ENCODE peak calls at places on chromosomes 7 and 10, in nine cellular contexts. V is CD4-positive, alpha-beta T cell; S is lower leg skin; A is fibroblast of lung; F is GM13977; E is HCT116; Q is Panc1; O is PC-9; U is breast epithelium. H is an unnamed sample.

GRCh38 chr7:91912500-91912899 is 28.2 kb upstream of the AKAP9 start:
- DNase-seq in V (no peak), S (no peak), A (peak; percentile 20), F (no peak), E (no peak), Q (no peak), O (no peak), U (no peak), H (no peak)

GRCh38 chr10:43395571-43396060 is 13.4 kb downstream of the HNRNPF start:
- DNase-seq in V (no peak), S (peak; percentile 89), A (no peak), F (no peak), E (no peak), Q (no peak), O (no peak), U (no peak), H (peak; percentile 39)

GRCh38 chr7:34249192-34249591 is 343.9 kb downstream of the BMPER start:
- DNase-seq in V (no peak), S (no peak), A (no peak), F (no peak), E (no peak), Q (no peak), O (no peak), U (no peak), H (no peak)

GRCh38 chr7:157497744-157498541 is 161.1 kb downstream of the DNAJB6 start:
- DNase-seq in V (no peak), S (peak; percentile 78), A (no peak), F (no peak), E (no peak), Q (no peak), O (no peak), U (no peak), H (no peak)

GRCh38 chr7:98423043-98423442 is 22.2 kb upstream of the BAIAP2L1 start:
- DNase-seq in V (no peak), S (no peak), A (peak; percentile 20), F (no peak), E (peak; percentile 54), Q (no peak), O (no peak), U (no peak), H (no peak)

GRCh38 chr7:11792122-11792521 is 39.9 kb downstream of the THSD7A start:
- DNase-seq in V (no peak), S (no peak), A (no peak), F (no peak), E (no peak), Q (no peak), O (no peak), U (no peak), H (no peak)

GRCh38 chr10:58457761-58458616 is 54.7 kb upstream of the BICC1 start:
- DNase-seq in V (no peak), S (no peak), A (peak; percentile 96), F (no peak), E (no peak), Q (no peak), O (no peak), U (no peak), H (no peak)

GRCh38 chr7:46600340-46600739 is 679.3 kb upstream of the IGFBP3 start:
- DNase-seq in V (no peak), S (peak; percentile 88), A (peak; percentile 88), F (no peak), E (no peak), Q (no peak), O (no peak), U (no peak), H (no peak)

GRCh38 chr10:20142311-20142710 is 326.1 kb downstream of the PLXDC2 start:
- DNase-seq in V (no peak), S (no peak), A (no peak), F (no peak), E (no peak), Q (no peak), O (no peak), U (no peak), H (no peak)

GRCh38 chr10:60175418-60175817 is 214.3 kb downstream of the ANK3 start:
- DNase-seq in V (no peak), S (no peak), A (no peak), F (no peak), E (no peak), Q (no peak), O (no peak), U (no peak), H (no peak)

GRCh38 chr10:12874501-12874900 is 127.0 kb downstream of the CCDC3 start:
- DNase-seq in V (no peak), S (no peak), A (no peak), F (no peak), E (no peak), Q (no peak), O (no peak), U (no peak), H (no peak)

GRCh38 chr10:47268696-47269095 is 31.3 kb upstream of the GDF10 start:
- DNase-seq in V (no peak), S (no peak), A (no peak), F (no peak), E (no peak), Q (no peak), O (no peak), U (no peak), H (no peak)

GRCh38 chr10:47264797-47265281 is 35.2 kb upstream of the GDF10 start:
- DNase-seq in V (peak; percentile 64), S (no peak), A (no peak), F (no peak), E (no peak), Q (no peak), O (no peak), U (no peak), H (no peak)

GRCh38 chr10:47266602-47267001 is 33.4 kb upstream of the GDF10 start:
- DNase-seq in V (peak; percentile 33), S (peak; percentile 83), A (no peak), F (no peak), E (no peak), Q (no peak), O (no peak), U (no peak), H (no peak)

GRCh38 chr10:47269294-47269693 is 30.7 kb upstream of the GDF10 start:
- DNase-seq in V (no peak), S (no peak), A (peak; percentile 21), F (no peak), E (no peak), Q (no peak), O (no peak), U (no peak), H (no peak)
- TF ChIP-seq CTCF in V (peak; percentile 19), S (no peak), A (no peak), F (no peak), E (peak; percentile 37), Q (peak; percentile 21), O (no peak), U (no peak), H (no peak)

GRCh38 chr10:48964038-48964437 is 24.4 kb upstream of the LRRC18 start:
- DNase-seq in V (no peak), S (no peak), A (no peak), F (no peak), E (no peak), Q (no peak), O (no peak), U (no peak), H (no peak)
- TF ChIP-seq CTCF in V (no peak), S (no peak), A (no peak), F (no peak), E (no peak), Q (no peak), O (no peak), U (no peak), H (no peak)

GRCh38 chr10:71852335-71852937 is 1.4 kb upstream of the PSAP start:
- DNase-seq in V (no peak), S (no peak), A (no peak), F (no peak), E (no peak), Q (no peak), O (no peak), U (no peak), H (no peak)
- TF ChIP-seq CTCF in V (no peak), S (no peak), A (no peak), F (no peak), E (no peak), Q (no peak), O (no peak), U (no peak), H (no peak)

GRCh38 chr10:10680496-10680895 is 337.2 kb upstream of the CELF2 start:
- DNase-seq in V (no peak), S (no peak), A (no peak), F (no peak), E (no peak), Q (no peak), O (no peak), U (no peak), H (no peak)

GRCh38 chr10:10677479-10677878 is 340.2 kb upstream of the CELF2 start:
- DNase-seq in V (no peak), S (no peak), A (peak; percentile 91), F (no peak), E (no peak), Q (peak; percentile 13), O (no peak), U (no peak), H (peak; percentile 41)
- TF ChIP-seq CTCF in V (no peak), S (no peak), A (peak; percentile 57), F (peak; percentile 47), E (no peak), Q (peak; percentile 17), O (no peak), U (peak; percentile 26), H (no peak)

GRCh38 chr7:31065021-31065593 is 13.0 kb downstream of the ADCYAP1R1 start:
- DNase-seq in V (no peak), S (no peak), A (no peak), F (no peak), E (no peak), Q (no peak), O (no peak), U (no peak), H (no peak)
- TF ChIP-seq CTCF in V (no peak), S (no peak), A (no peak), F (no peak), E (no peak), Q (no peak), O (no peak), U (no peak), H (no peak)

GRCh38 chr10:110165239-110165638 is 42.2 kb upstream of the MXI1 start:
- DNase-seq in V (no peak), S (no peak), A (no peak), F (no peak), E (no peak), Q (no peak), O (no peak), U (no peak), H (no peak)
- TF ChIP-seq CTCF in V (no peak), S (no peak), A (no peak), F (no peak), E (no peak), Q (no peak), O (no peak), U (no peak), H (no peak)

DNA sequence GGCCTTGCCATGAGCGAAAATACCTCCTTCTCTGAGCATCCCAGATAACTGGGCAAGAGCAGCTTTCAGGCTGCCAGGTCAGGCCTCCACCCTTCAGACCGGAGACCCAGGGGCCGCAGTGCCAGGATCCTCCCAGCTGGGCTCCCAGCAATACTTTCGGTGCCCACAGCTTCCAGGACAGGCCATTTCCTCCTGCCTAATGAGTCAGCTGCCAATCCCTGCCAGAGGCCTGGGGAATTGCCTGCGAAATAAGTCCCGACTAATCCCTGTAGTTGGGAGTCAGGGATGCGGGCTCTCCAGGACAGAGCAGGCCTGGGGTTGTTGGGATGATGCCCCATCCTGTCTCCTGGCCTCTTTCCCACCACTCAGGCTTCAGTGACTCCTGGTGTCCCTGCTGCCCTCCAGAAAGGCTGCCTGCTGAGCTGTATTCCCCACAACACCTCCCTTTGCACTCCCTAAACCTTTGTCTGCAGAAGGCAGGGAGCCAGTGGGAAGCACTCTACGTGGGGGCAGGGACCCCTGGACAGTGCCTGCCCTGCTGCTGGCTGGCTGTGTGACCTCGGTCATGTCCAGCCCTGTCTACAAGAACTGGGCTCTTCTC is 143.5 kb upstream of the UNC5B start:
- DNase-seq in V (no peak), S (no peak), A (peak; percentile 5), F (no peak), E (no peak), Q (no peak), O (peak; percentile 55), U (no peak), H (peak; percentile 29)
- TF ChIP-seq CTCF in V (no peak), S (no peak), A (no peak), F (no peak), E (no peak), Q (no peak), O (no peak), U (no peak), H (no peak)